ENCODE peak calls at places on chromosome 19, in ten cellular contexts. H, O, B, N, K, T, W, D, U and E are unnamed samples.

GRCh38 chr19:7506385-7507328 is 9.2 kb upstream of the ZNF358 start:
- DNase-seq in T (peak; percentile 99), O (peak; percentile 99), D (no peak), N (peak; percentile 100), W (peak; percentile 68), B (peak; percentile 75), H (peak; percentile 72), U (peak; percentile 81), K (peak; percentile 64), E (peak; percentile 63)

GRCh38 chr19:12680034-12680433 is 1.6 kb downstream of the DHPS start:
- DNase-seq in N (no peak), B (no peak), W (no peak), D (no peak), T (no peak), O (no peak), H (no peak), U (no peak), K (no peak), E (no peak)

GRCh38 chr19:36152061-36152885 is at the start of gene COX7A1:
- DNase-seq in T (no peak), D (no peak), N (peak; percentile 69), W (no peak), U (no peak), B (no peak), K (no peak), H (no peak), O (no peak), E (peak; percentile 23)

GRCh38 chr19:51296331-51297093 is 14.9 kb upstream of the IGLON5 start:
- DNase-seq in T (peak; percentile 23), U (peak; percentile 58), B (no peak), H (no peak), K (no peak), W (no peak), N (peak; percentile 65), D (no peak), O (no peak), E (no peak)

GRCh38 chr19:30344446-30345425 is 27.4 kb upstream of the ZNF536 start:
- DNase-seq in B (no peak), U (no peak), W (no peak), K (no peak), D (no peak), N (no peak), T (peak; percentile 1), H (no peak), O (peak; percentile 12), E (no peak)

GRCh38 chr19:54302252-54302651 is 10.7 kb downstream of the LILRA5 start:
- DNase-seq in D (no peak), T (no peak), K (no peak), O (no peak), N (no peak), H (no peak), W (no peak), U (no peak), B (no peak), E (no peak)

GRCh38 chr19:11168568-11168967 is 13.0 kb upstream of the SPC24 start:
- DNase-seq in H (peak; percentile 97), T (peak; percentile 99), D (no peak), U (no peak), N (no peak), K (no peak), W (peak; percentile 92), O (peak; percentile 19), B (peak; percentile 95), E (peak; percentile 98)

GRCh38 chr19:47762615-47763308 is 15.7 kb upstream of the SELENOW start:
- DNase-seq in B (no peak), K (no peak), O (no peak), D (no peak), W (no peak), N (peak; percentile 13), H (no peak), T (no peak), U (no peak), E (peak; percentile 42)

GRCh38 chr19:6481541-6482342 is at the start of gene DENND1C:
- DNase-seq in K (peak; percentile 45), D (peak; percentile 45), B (no peak), T (peak; percentile 35), N (peak; percentile 74), O (no peak), W (no peak), H (no peak), U (peak; percentile 71), E (peak; percentile 12)

GRCh38 chr19:6276447-6276846 is 3.3 kb downstream of the MLLT1 start:
- DNase-seq in W (peak; percentile 80), D (no peak), U (peak; percentile 47), N (no peak), O (no peak), T (no peak), B (peak; percentile 88), K (peak; percentile 43), H (no peak), E (peak; percentile 58)

GRCh38 chr19:17281391-17282304 is at the start of gene ANKLE1:
- DNase-seq in D (peak; percentile 32), H (no peak), T (no peak), U (peak; percentile 95), W (no peak), O (no peak), B (no peak), N (peak; percentile 88), K (no peak), E (no peak)

DNA sequence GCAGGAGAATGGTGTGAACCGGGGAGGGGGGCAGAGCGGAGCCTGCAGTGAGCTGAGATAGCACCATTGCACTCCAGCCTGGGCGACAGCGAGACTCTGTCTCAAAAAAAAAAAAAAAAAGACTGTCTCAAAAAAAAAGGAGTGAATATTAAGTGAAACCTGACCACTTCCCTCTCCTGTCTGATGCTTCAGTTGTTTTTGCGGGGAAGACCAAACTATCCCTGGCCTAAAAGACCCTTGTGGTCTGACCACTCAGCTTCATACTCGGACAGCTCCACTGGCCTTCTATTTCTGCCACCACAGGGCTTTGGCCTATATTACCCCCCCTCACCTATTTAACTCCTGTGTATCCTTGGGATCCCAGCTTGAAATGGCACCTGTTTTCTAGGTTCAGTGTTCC is 2.3 kb downstream of the CLASRP start:
- DNase-seq in H (no peak), K (no peak), B (no peak), U (no peak), W (no peak), T (no peak), D (no peak), N (no peak), O (no peak), E (no peak)
- H3K79me2 ChIP-seq in H (peaks cover 65% of the 10 kb centered on the region), K (peaks cover 66% of the 10 kb centered on the region), B (peaks cover 51% of the 10 kb centered on the region), U (peaks cover 73% of the 10 kb centered on the region), W (peaks cover 69% of the 10 kb centered on the region), T (peaks cover 61% of the 10 kb centered on the region), D (peaks cover 57% of the 10 kb centered on the region), N (peaks cover 62% of the 10 kb centered on the region), O (peaks cover 70% of the 10 kb centered on the region), E (peaks cover 55% of the 10 kb centered on the region)

DNA sequence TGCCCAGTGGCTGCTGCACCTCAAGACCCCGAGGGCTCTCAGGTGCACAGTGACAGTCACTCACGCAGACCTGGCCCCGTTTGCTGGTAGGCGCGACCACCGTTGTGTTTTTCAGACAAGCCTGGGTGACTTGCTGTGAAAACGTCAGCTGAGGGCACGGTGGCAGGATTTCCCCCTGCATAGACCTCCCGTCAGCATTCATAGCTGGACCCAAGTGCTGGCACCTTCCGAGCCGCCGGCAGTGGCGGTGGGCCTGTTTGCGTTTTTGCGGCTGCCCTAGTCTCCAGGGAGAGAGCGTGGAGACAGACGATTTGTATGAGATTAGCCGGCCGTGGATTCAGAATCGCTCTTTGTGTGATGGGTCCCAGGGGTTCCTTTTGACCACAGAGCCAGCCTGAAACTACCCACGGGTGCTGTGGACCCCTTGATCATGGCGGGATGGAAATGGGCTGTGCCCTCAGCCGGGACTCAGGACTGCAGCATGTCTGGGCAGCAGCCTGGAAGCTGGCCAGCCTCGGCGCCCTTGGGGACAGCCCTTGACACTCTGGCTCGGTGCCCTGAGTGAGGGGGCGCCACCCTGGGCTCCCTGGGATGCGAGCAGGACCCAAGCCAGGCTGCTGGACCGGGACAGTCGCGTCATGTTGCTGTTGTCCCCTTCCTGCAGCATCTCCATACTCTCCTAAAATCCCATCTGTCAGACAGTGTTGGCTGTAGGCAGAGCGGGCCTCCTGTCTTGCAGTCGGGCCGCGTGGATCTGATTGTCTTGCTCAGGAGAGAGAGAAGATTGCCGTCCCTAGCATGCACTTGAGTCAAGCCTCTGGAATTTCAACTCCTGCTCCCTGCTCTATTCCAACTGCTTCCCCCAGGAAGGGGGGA is 8.6 kb downstream of the KDM4B start:
- DNase-seq in T (no peak), D (no peak), O (no peak), W (peak; percentile 95), U (peak; percentile 81), K (no peak), B (peak; percentile 97), N (no peak), H (peak; percentile 45), E (no peak)
- H3K79me2 ChIP-seq in T (peaks cover 96% of the 10 kb centered on the region), D (peaks cover 62% of the 10 kb centered on the region), O (peaks cover 48% of the 10 kb centered on the region), W (peaks cover 92% of the 10 kb centered on the region), U (peaks cover 98% of the 10 kb centered on the region), K (peaks cover 100% of the 10 kb centered on the region), B (peaks cover 56% of the 10 kb centered on the region), N (peaks cover 98% of the 10 kb centered on the region), H (peaks cover 91% of the 10 kb centered on the region), E (peaks cover 41% of the 10 kb centered on the region)

GRCh38 chr19:498591-498950 is 2.3 kb downstream of the MADCAM1 start:
- DNase-seq in B (no peak), W (no peak), D (no peak), T (no peak), O (no peak), K (peak; percentile 5), H (no peak), N (no peak), U (peak; percentile 66), E (no peak)
- H3K79me2 ChIP-seq in B (no peaks in the 10 kb centered on the region), W (no peaks in the 10 kb centered on the region), D (no peaks in the 10 kb centered on the region), T (no peaks in the 10 kb centered on the region), O (no peaks in the 10 kb centered on the region), K (no peaks in the 10 kb centered on the region), H (no peaks in the 10 kb centered on the region), N (no peaks in the 10 kb centered on the region), U (no peaks in the 10 kb centered on the region), E (no peaks in the 10 kb centered on the region)

GRCh38 chr19:34368338-34368737 is 3.3 kb downstream of the GPI start:
- DNase-seq in U (no peak), O (no peak), K (no peak), H (no peak), W (no peak), B (no peak), D (no peak), N (no peak), T (no peak), E (no peak)

GRCh38 chr19:34373601-34374288 is 8.7 kb downstream of the GPI start:
- DNase-seq in K (no peak), N (no peak), H (no peak), B (no peak), D (no peak), U (no peak), W (no peak), O (no peak), T (no peak), E (no peak)

GRCh38 chr19:34370117-34370516 is 5.1 kb downstream of the GPI start:
- DNase-seq in W (no peak), K (no peak), T (no peak), B (no peak), D (no peak), H (no peak), U (no peak), N (no peak), O (no peak), E (no peak)

GRCh38 chr19:34367424-34367957 is 2.5 kb downstream of the GPI start:
- DNase-seq in O (no peak), K (no peak), U (no peak), B (no peak), T (no peak), D (no peak), N (no peak), H (no peak), W (no peak), E (no peak)

DNA sequence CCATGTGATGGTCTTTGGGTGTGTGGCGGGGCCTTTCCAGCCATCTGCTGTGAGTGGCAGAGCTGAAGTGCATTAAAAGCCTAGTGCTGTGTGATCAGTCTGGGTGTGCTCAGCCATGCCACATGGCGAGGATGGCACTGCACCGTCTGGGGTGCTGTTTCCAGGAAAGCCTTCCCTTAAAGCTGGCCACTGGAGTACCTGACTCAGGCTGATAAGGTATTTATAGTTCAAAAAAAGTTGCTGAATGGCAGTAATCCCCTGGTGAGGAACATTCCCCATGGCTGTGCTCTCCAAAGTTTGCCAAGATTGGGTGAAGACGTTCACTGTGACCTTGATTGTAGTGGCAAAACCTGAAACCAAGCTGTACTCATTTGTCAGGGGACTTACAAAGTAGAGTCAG is 6.0 kb downstream of the GPI start:
- DNase-seq in T (no peak), B (no peak), U (no peak), O (no peak), K (no peak), W (no peak), H (no peak), D (no peak), N (no peak), E (no peak)
- H3K79me2 ChIP-seq in T (peaks cover 51% of the 10 kb centered on the region), B (peaks cover 21% of the 10 kb centered on the region), U (peaks cover 25% of the 10 kb centered on the region), O (peaks cover 95% of the 10 kb centered on the region), K (peaks cover 24% of the 10 kb centered on the region), W (peaks cover 33% of the 10 kb centered on the region), H (peaks cover 82% of the 10 kb centered on the region), D (peaks cover 40% of the 10 kb centered on the region), N (peaks cover 41% of the 10 kb centered on the region), E (peaks cover 28% of the 10 kb centered on the region)